ENCODE peak calls at places on chromosome 22, in six cellular contexts. Y is neural progenitor cell, T is IMR-90, V is fibroblast of lung, C is H1, L is hepatocyte. X is an unnamed sample. For H4K20me1, the result is how much of the 10 kb centered on the place peaks cover.

GRCh38 chr22:41314821-41315220 is 13.5 kb downstream of the ZC3H7B start:
- DNase-seq in Y (no peak), T (no peak), V (no peak), C (no peak), L (no peak), X (no peak)

GRCh38 chr22:35128637-35129036 is 62.7 kb downstream of the ISX start:
- DNase-seq in Y (no peak), T (no peak), V (no peak), C (no peak), L (no peak), X (no peak)

GRCh38 chr22:26897384-26897783 is 240.0 kb downstream of the MIAT start:
- DNase-seq in Y (no peak), T (no peak), V (no peak), C (peak), L (no peak), X (no peak)

GRCh38 chr22:49535126-49535525 is 292.5 kb downstream of the BRD1 start:
- DNase-seq in Y (no peak), T (no peak), V (no peak), C (no peak), L (no peak), X (no peak)

GRCh38 chr22:50524664-50525103 is 714 bp downstream of the SCO2 start:
- DNase-seq in Y (no peak), T (no peak), V (no peak), C (no peak), L (no peak), X (no peak)

GRCh38 chr22:19619144-19620009 is 94.9 kb upstream of the SEPTIN5 start:
- DNase-seq in Y (no peak), T (no peak), V (no peak), C (no peak), L (no peak), X (no peak)

GRCh38 chr22:30649430-30650007 is 13.9 kb downstream of the SLC35E4 start:
- DNase-seq in Y (no peak), T (peak), V (peak), C (no peak), L (peak), X (peak)

GRCh38 chr22:27880778-27881394 is 38.2 kb downstream of the PITPNB start:
- DNase-seq in Y (peak), T (peak), V (peak), C (no peak), L (peak), X (peak)

GRCh38 chr22:20951932-20952380 is 15.1 kb upstream of the AIFM3 start:
- DNase-seq in Y (peak), T (no peak), V (no peak), C (no peak), L (peak), X (no peak)

GRCh38 chr22:19921544-19922081 is 20.0 kb upstream of the COMT start:
- DNase-seq in Y (no peak), T (no peak), V (no peak), C (no peak), L (no peak), X (no peak)

GRCh38 chr22:50305658-50306566 is 1.5 kb downstream of the PLXNB2 start:
- DNase-seq in Y (peak), T (peak), V (peak), C (no peak), L (peak), X (peak)

GRCh38 chr22:24485608-24486007 is 9.5 kb upstream of the UPB1 start:
- DNase-seq in Y (no peak), T (no peak), V (no peak), C (no peak), L (no peak), X (no peak)

GRCh38 chr22:23282986-23283385 is 102.7 kb downstream of the BCR start:
- DNase-seq in Y (no peak), T (no peak), V (no peak), C (no peak), L (no peak), X (no peak)
- H4K20me1 ChIP-seq in Y (under half), T (under half), V (under half), C (under half), L (under half), X (under half)

GRCh38 chr22:43466710-43467109 is 54.9 kb downstream of the MPPED1 start:
- DNase-seq in Y (no peak), T (no peak), V (no peak), C (no peak), L (no peak), X (no peak)

GRCh38 chr22:43465291-43466015 is 53.6 kb downstream of the MPPED1 start:
- DNase-seq in Y (no peak), T (no peak), V (no peak), C (no peak), L (no peak), X (no peak)

GRCh38 chr22:43467171-43467570 is 55.4 kb downstream of the MPPED1 start:
- DNase-seq in Y (no peak), T (no peak), V (no peak), C (no peak), L (no peak), X (no peak)

GRCh38 chr22:43470218-43470617 is 58.4 kb downstream of the MPPED1 start:
- DNase-seq in Y (no peak), T (no peak), V (no peak), C (no peak), L (no peak), X (no peak)

GRCh38 chr22:43467571-43467970 is 55.8 kb downstream of the MPPED1 start:
- DNase-seq in Y (no peak), T (no peak), V (no peak), C (no peak), L (no peak), X (no peak)
- H4K20me1 ChIP-seq in Y (under half), T (under half), V (under half), C (under half), L (under half), X (under half)

DNA sequence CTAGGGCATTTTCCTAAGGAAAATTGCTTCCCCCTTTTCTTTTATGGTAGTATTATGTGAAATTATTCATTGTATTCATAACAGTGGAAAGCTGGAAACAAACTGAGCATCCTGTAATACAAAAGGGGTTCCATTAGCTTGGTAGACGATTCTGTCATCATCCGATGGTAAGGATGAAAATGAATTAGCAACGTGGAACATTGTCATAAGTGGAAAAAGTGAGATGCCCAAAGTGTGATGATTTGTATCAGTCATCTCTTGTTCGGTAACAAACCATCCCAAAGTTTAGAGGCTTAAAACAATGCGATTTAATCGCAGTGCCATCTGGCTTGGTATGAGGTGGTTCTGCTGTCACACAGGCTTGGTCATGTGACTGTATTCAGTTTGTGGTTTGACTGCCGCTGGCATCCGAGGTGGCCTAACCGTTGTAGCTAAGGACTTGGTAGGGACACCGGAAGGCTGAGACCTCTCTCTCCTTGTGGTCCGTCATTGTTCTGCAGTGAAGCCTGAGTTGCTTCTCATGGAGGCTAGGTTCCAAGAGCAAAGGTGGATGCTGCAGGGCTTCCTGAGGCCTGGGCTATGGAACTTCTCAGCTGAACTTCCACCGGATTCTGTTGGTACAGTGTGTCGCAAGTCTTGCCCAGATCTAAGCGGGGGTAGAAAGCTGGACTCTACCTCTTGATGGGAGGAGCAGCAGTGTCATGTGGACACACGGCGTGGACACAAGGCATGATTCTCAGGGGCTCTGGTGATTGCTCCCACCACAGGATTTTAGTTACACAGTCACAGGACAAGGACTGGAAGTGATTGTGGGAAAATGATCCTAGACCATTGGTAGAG is 36.2 kb downstream of the BCR start:
- DNase-seq in Y (no peak), T (no peak), V (no peak), C (no peak), L (no peak), X (no peak)
- H4K20me1 ChIP-seq in Y (half or more), T (half or more), V (under half), C (under half), L (half or more), X (under half)

GRCh38 chr22:32947581-32947980 is 110.6 kb downstream of the SYN3 start:
- DNase-seq in Y (no peak), T (no peak), V (no peak), C (no peak), L (no peak), X (no peak)

GRCh38 chr22:32951807-32952153 is 106.4 kb downstream of the SYN3 start:
- DNase-seq in Y (no peak), T (no peak), V (no peak), C (no peak), L (no peak), X (no peak)

GRCh38 chr22:32950366-32950765 is 107.8 kb downstream of the SYN3 start:
- DNase-seq in Y (no peak), T (no peak), V (no peak), C (no peak), L (no peak), X (no peak)

GRCh38 chr22:32949719-32950118 is 108.5 kb downstream of the SYN3 start:
- DNase-seq in Y (no peak), T (no peak), V (no peak), C (no peak), L (peak), X (no peak)

GRCh38 chr22:32951081-32951806 is 106.9 kb downstream of the SYN3 start:
- DNase-seq in Y (peak), T (no peak), V (no peak), C (peak), L (no peak), X (no peak)
- H4K20me1 ChIP-seq in Y (under half), T (under half), V (under half), C (under half), L (under half), X (under half)

DNA sequence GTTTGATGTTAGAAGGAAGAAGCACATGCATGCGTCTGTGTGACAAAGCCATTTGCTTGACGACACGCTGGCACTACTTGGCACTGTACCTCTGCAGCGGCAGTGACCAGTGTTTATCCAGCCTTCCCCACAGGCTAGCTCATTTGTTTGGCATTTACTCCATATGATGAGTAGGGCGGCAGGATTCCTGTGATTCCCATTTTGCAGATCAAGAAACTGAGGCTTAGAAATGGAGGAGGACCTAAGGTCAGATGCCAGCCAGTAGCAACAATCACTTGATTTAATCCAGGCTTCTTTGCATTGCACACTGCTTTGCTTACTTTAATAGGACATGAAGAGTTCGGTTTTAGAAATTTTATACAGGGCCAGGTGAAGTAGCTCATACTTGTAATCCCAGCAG is 45.0 kb downstream of the TBC1D22A start:
- DNase-seq in Y (no peak), T (no peak), V (no peak), C (no peak), L (no peak), X (no peak)
- H4K20me1 ChIP-seq in Y (under half), T (under half), V (under half), C (under half), L (under half), X (under half)